ENCODE peak calls at places on chromosomes 4 and X, in six cellular contexts. D, W, I, H, C and P are unnamed samples.

GRCh38 chrX:123873956-123874355 is 14.1 kb downstream of the XIAP start:
- DNase-seq in D (no peak), W (no peak), I (no peak), H (no peak), C (no peak), P (peak; percentile 9)

GRCh38 chrX:119477812-119478232 is 9.6 kb downstream of the SLC25A5 start:
- DNase-seq in D (no peak), W (no peak), I (no peak), H (no peak), C (no peak), P (peak; percentile 72)

GRCh38 chr4:11529625-11530201 is 101.0 kb upstream of the HS3ST1 start:
- DNase-seq in D (no peak), W (no peak), I (no peak), H (no peak), C (no peak), P (peak; percentile 58)

GRCh38 chrX:70089575-70090297 is 27.5 kb downstream of the OTUD6A start:
- DNase-seq in D (no peak), W (no peak), I (no peak), H (no peak), C (no peak), P (peak; percentile 15)

GRCh38 chr4:82050806-82051205 is 323.0 kb downstream of the HNRNPD start:
- DNase-seq in D (no peak), W (no peak), I (no peak), H (no peak), C (no peak), P (peak; percentile 34)

GRCh38 chr4:81607947-81608346 is 136.2 kb upstream of the RASGEF1B start:
- DNase-seq in D (no peak), W (no peak), I (no peak), H (no peak), C (no peak), P (peak; percentile 33)

GRCh38 chrX:110394653-110395052 is 36.0 kb downstream of the RTL9 start:
- DNase-seq in D (no peak), W (no peak), I (no peak), H (no peak), C (no peak), P (peak; percentile 76)

GRCh38 chr4:168488800-168489404 is 8.0 kb upstream of the PALLD start:
- DNase-seq in D (no peak), W (no peak), I (no peak), H (no peak), C (no peak), P (no peak)

GRCh38 chrX:51332188-51332942 is at the start of gene NUDT10:
- DNase-seq in D (no peak), W (no peak), I (no peak), H (peak; percentile 68), C (peak; percentile 81), P (no peak)

GRCh38 chrX:14032383-14032782 is 2.7 kb upstream of the GEMIN8 start:
- DNase-seq in D (no peak), W (no peak), I (peak; percentile 63), H (peak; percentile 61), C (peak; percentile 73), P (peak; percentile 78)

GRCh38 chr4:156169011-156169410 is 215.3 kb upstream of the CTSO start:
- DNase-seq in D (no peak), W (peak; percentile 31), I (peak; percentile 1), H (peak; percentile 5), C (peak; percentile 73), P (peak; percentile 76)

GRCh38 chr4:132332932-132333722 is 816.0 kb upstream of the PCDH10 start:
- DNase-seq in D (no peak), W (no peak), I (peak; percentile 23), H (no peak), C (peak; percentile 55), P (peak; percentile 28)

GRCh38 chr4:677431-678293 is 3.3 kb downstream of the MYL5 start:
- DNase-seq in D (no peak), W (no peak), I (peak; percentile 71), H (no peak), C (no peak), P (peak; percentile 63)

GRCh38 chr4:101761405-101761804 is 29.1 kb upstream of the BANK1 start:
- DNase-seq in D (no peak), W (no peak), I (no peak), H (no peak), C (no peak), P (no peak)

GRCh38 chr4:153439831-153440230 is 26.3 kb upstream of the TMEM131L start:
- DNase-seq in D (no peak), W (no peak), I (peak; percentile 50), H (no peak), C (no peak), P (no peak)

GRCh38 chr4:26854701-26855100 is 5.9 kb upstream of the STIM2 start:
- DNase-seq in D (no peak), W (no peak), I (no peak), H (no peak), C (no peak), P (no peak)

GRCh38 chrX:39950035-39950688 is 147.6 kb downstream of the BCOR start:
- DNase-seq in D (no peak), W (no peak), I (peak; percentile 42), H (no peak), C (no peak), P (no peak)

GRCh38 chr4:45442466-45442865 is 681.4 kb downstream of the GABRG1 start:
- DNase-seq in D (no peak), W (no peak), I (no peak), H (no peak), C (peak; percentile 51), P (peak; percentile 63)

GRCh38 chr4:135741583-135741982 is 1540.0 kb upstream of the PABPC4L start:
- DNase-seq in D (no peak), W (no peak), I (no peak), H (no peak), C (peak; percentile 3), P (no peak)

GRCh38 chrX:3549442-3549875 is 164.0 kb downstream of the PRKX start:
- DNase-seq in D (no peak), W (no peak), I (no peak), H (peak; percentile 15), C (peak; percentile 8), P (peak; percentile 41)

GRCh38 chr4:159446266-159446976 is 343.5 kb downstream of the RAPGEF2 start:
- DNase-seq in D (no peak), W (peak; percentile 36), I (peak; percentile 50), H (peak; percentile 41), C (peak; percentile 84), P (peak; percentile 75)

GRCh38 chr4:25417014-25417413 is 40.0 kb downstream of the ANAPC4 start:
- DNase-seq in D (no peak), W (no peak), I (no peak), H (no peak), C (no peak), P (no peak)

GRCh38 chr4:16418814-16419213 is 192.5 kb upstream of the TAPT1 start:
- DNase-seq in D (no peak), W (no peak), I (no peak), H (no peak), C (no peak), P (peak; percentile 90)

GRCh38 chr4:70632028-70632427 is 3.5 kb downstream of the ENAM start:
- DNase-seq in D (no peak), W (no peak), I (no peak), H (no peak), C (no peak), P (peak; percentile 40)

GRCh38 chr4:110533940-110534339 is 58.0 kb downstream of the ENPEP start:
- DNase-seq in D (no peak), W (peak; percentile 75), I (peak; percentile 54), H (no peak), C (peak; percentile 32), P (peak; percentile 97)

GRCh38 chr4:24753519-24753918 is 41.9 kb upstream of the SOD3 start:
- DNase-seq in D (no peak), W (no peak), I (no peak), H (no peak), C (no peak), P (peak; percentile 88)

GRCh38 chr4:118964891-118965411 is 76.3 kb downstream of the SYNPO2 start:
- DNase-seq in D (no peak), W (no peak), I (no peak), H (no peak), C (no peak), P (no peak)

DNA sequence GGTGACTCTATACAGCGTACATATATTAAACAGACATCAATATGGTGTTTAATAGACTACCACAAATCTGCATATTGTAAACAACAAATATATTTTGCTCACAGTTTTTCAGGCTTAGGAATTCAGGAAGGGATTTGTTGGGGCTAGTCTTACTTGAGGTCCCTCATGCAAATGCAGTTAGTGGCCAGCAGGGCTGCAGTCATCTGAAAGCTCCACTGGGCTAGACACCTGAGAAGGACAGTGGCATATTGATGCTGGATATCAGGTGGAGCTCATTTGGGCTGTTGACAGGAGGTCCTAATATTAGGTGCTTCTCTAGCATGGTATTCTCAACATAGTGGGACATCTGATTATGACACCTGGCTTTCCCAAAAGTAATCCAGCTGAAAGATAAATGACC is 493.8 kb upstream of the PABPC4L start:
- DNase-seq in D (no peak), W (no peak), I (no peak), H (no peak), C (peak; percentile 23), P (no peak)
- TF ChIP-seq CTCF in D (no peak), W (no peak), I (no peak), H (peak; percentile 27), C (peak; percentile 20), P (no peak)

GRCh38 chr4:146243141-146243882 is 29.0 kb downstream of the REELD1 start:
- DNase-seq in D (no peak), W (no peak), I (peak; percentile 10), H (no peak), C (peak; percentile 76), P (no peak)
- TF ChIP-seq CTCF in D (peak; percentile 20), W (peak; percentile 24), I (peak; percentile 84), H (peak; percentile 42), C (peak; percentile 91), P (peak; percentile 48)

DNA sequence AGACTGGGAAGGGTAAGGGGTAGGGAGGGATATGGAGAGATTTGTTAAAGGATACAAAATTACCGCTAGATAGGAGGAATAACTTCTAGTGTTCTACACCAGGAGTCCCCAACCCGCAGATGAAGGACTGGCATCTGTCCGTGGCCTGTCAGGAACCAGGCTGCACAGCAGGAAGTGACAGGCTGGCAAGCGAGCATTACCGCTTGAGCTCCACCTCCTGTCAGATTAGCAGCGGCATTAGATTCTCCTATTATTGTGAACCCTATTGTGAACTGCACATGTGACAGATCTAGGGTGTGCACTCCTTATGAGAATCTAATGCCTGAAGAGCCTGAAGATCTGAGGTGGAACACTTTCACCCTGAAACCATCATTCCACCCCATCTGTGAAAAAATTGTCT is 27.9 kb upstream of the BBS7 start:
- DNase-seq in D (no peak), W (no peak), I (peak; percentile 19), H (no peak), C (peak; percentile 11), P (no peak)
- TF ChIP-seq CTCF in D (no peak), W (no peak), I (no peak), H (no peak), C (no peak), P (no peak)

DNA sequence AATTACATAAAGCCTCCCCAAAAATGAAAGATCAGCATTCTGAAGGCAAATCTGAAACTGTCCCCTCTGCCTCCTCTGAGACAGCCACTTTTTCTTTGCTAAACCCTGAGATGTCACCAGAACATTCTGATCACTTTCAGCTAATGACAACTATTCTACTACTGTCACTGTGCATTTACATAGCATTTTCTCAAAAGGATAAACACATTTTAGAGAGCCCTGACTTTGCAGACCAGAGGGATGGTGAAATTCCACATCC is 72.1 kb downstream of the GATB start:
- DNase-seq in D (no peak), W (no peak), I (no peak), H (no peak), C (no peak), P (no peak)
- TF ChIP-seq CTCF in D (no peak), W (no peak), I (no peak), H (no peak), C (no peak), P (no peak)

GRCh38 chr4:3435684-3435956 is 6.1 kb upstream of the HGFAC start:
- DNase-seq in D (no peak), W (no peak), I (no peak), H (no peak), C (no peak), P (no peak)
- TF ChIP-seq CTCF in D (no peak), W (no peak), I (no peak), H (no peak), C (no peak), P (no peak)